ENCODE peak calls at places on chromosomes 7 and 10, in eight cellular contexts. N, E, F, Z, K, P, I and A are unnamed samples.

GRCh38 chr10:76786673-76787072 is 850.9 kb downstream of the KCNMA1 start:
- DNase-seq in N (no peak), E (no peak), F (no peak), Z (no peak), K (no peak), P (no peak), I (no peak), A (no peak)

GRCh38 chr7:80721880-80722595 is 83.6 kb downstream of the CD36 start:
- DNase-seq in N (no peak), E (peak; percentile 84), F (no peak), Z (no peak), K (no peak), P (peak; percentile 49), I (peak; percentile 82), A (peak; percentile 90)

GRCh38 chr10:124160176-124160575 is 66.8 kb upstream of the CHST15 start:
- DNase-seq in N (no peak), E (no peak), F (no peak), Z (no peak), K (no peak), P (no peak), I (no peak), A (no peak)

GRCh38 chr7:1839701-1840100 is 169.6 kb downstream of the ELFN1 start:
- DNase-seq in N (no peak), E (no peak), F (peak; percentile 41), Z (no peak), K (no peak), P (no peak), I (no peak), A (no peak)

GRCh38 chr7:151927011-151927410 is 29.2 kb upstream of the GALNTL5 start:
- DNase-seq in N (no peak), E (no peak), F (no peak), Z (no peak), K (no peak), P (no peak), I (no peak), A (no peak)

GRCh38 chr7:101172854-101173751 is 7.0 kb downstream of the NAT16 start:
- DNase-seq in N (peak; percentile 89), E (peak; percentile 85), F (peak; percentile 73), Z (no peak), K (peak; percentile 36), P (peak; percentile 94), I (peak; percentile 58), A (peak; percentile 68)

GRCh38 chr10:71729023-71729649 is 9.6 kb upstream of the C10orf105 start:
- DNase-seq in N (peak; percentile 2), E (no peak), F (no peak), Z (no peak), K (no peak), P (no peak), I (no peak), A (peak; percentile 72)

GRCh38 chr10:128254486-128254885 is 128.3 kb upstream of the MKI67 start:
- DNase-seq in N (no peak), E (no peak), F (no peak), Z (no peak), K (no peak), P (no peak), I (peak; percentile 15), A (peak; percentile 59)

GRCh38 chr7:51289608-51290370 is 26.8 kb downstream of the COBL start:
- DNase-seq in N (peak; percentile 66), E (no peak), F (no peak), Z (no peak), K (no peak), P (no peak), I (no peak), A (no peak)